ENCODE peak calls at places on chromosomes 16 and 17, in ten cellular contexts. H, D, J, O, A, K, X, N, L and C are unnamed samples.

GRCh38 chr17:77151236-77151635 is 10.5 kb downstream of the SEC14L1 start:
- DNase-seq in H (no peak), D (no peak), J (no peak), O (no peak), A (no peak), K (no peak), X (no peak), N (no peak), L (no peak), C (no peak)

GRCh38 chr16:87317766-87318121 is 552 bp upstream of the C16orf95 start:
- DNase-seq in H (peak; percentile 42), D (peak; percentile 74), J (peak; percentile 21), O (no peak), A (no peak), K (peak; percentile 48), X (peak; percentile 80), N (peak; percentile 66), L (peak; percentile 45), C (peak; percentile 43)

GRCh38 chr17:7915611-7916382 is at the start of gene RNF227:
- DNase-seq in H (peak; percentile 88), D (peak; percentile 83), J (peak; percentile 78), O (peak; percentile 69), A (peak; percentile 90), K (peak; percentile 91), X (peak; percentile 96), N (peak; percentile 97), L (peak; percentile 92), C (peak; percentile 92)

GRCh38 chr16:67304006-67304405 is 22.5 kb downstream of the KCTD19 start:
- DNase-seq in H (no peak), D (peak; percentile 72), J (no peak), O (no peak), A (no peak), K (no peak), X (no peak), N (no peak), L (no peak), C (no peak)

GRCh38 chr16:68985268-68985667 is 120.2 kb upstream of the HAS3 start:
- DNase-seq in H (no peak), D (no peak), J (no peak), O (no peak), A (no peak), K (no peak), X (no peak), N (no peak), L (no peak), C (no peak)

GRCh38 chr17:61862105-61862574 is 1.2 kb downstream of the BRIP1 start:
- DNase-seq in H (no peak), D (peak; percentile 19), J (no peak), O (no peak), A (no peak), K (no peak), X (no peak), N (no peak), L (no peak), C (no peak)

GRCh38 chr17:41651625-41652460 is 27.5 kb upstream of the KRT17 start:
- DNase-seq in H (no peak), D (no peak), J (no peak), O (no peak), A (no peak), K (no peak), X (peak; percentile 88), N (peak; percentile 92), L (no peak), C (no peak)

GRCh38 chr17:73397278-73397826 is 85.6 kb upstream of the CDC42EP4 start:
- DNase-seq in H (no peak), D (no peak), J (no peak), O (no peak), A (no peak), K (no peak), X (peak; percentile 29), N (no peak), L (no peak), C (no peak)

GRCh38 chr17:36921131-36921851 is 16.0 kb upstream of the LHX1 start:
- DNase-seq in H (no peak), D (no peak), J (peak; percentile 35), O (no peak), A (no peak), K (peak; percentile 76), X (no peak), N (no peak), L (no peak), C (no peak)

GRCh38 chr17:58312824-58313223 is 15.8 kb downstream of the TSPOAP1 start:
- DNase-seq in H (no peak), D (no peak), J (no peak), O (no peak), A (no peak), K (no peak), X (no peak), N (no peak), L (no peak), C (no peak)

GRCh38 chr17:15493031-15493750 is 25.8 kb upstream of the CDRT4 start:
- DNase-seq in H (no peak), D (no peak), J (no peak), O (no peak), A (no peak), K (no peak), X (no peak), N (no peak), L (no peak), C (no peak)

GRCh38 chr17:46810837-46811236 is 7.7 kb downstream of the WNT3 start:
- DNase-seq in H (no peak), D (no peak), J (no peak), O (no peak), A (no peak), K (no peak), X (no peak), N (no peak), L (no peak), C (no peak)

GRCh38 chr16:23706439-23706838 is 6.6 kb downstream of the ERN2 start:
- DNase-seq in H (no peak), D (no peak), J (no peak), O (no peak), A (no peak), K (no peak), X (no peak), N (no peak), L (no peak), C (no peak)

GRCh38 chr17:42536372-42537155 is 523 bp downstream of the NAGLU start:
- DNase-seq in H (peak; percentile 63), D (peak; percentile 93), J (peak; percentile 64), O (peak; percentile 54), A (peak; percentile 81), K (peak; percentile 79), X (peak; percentile 92), N (peak; percentile 88), L (peak; percentile 92), C (peak; percentile 77)

GRCh38 chr17:10305336-10306096 is 67.3 kb downstream of the MYH13 start:
- DNase-seq in H (no peak), D (no peak), J (no peak), O (no peak), A (no peak), K (no peak), X (no peak), N (no peak), L (no peak), C (no peak)

GRCh38 chr16:69073181-69073669 is 32.2 kb upstream of the HAS3 start:
- DNase-seq in H (no peak), D (peak; percentile 66), J (no peak), O (no peak), A (no peak), K (no peak), X (no peak), N (no peak), L (no peak), C (no peak)

GRCh38 chr17:77495575-77495974 is 354.8 kb downstream of the SEC14L1 start:
- DNase-seq in H (no peak), D (no peak), J (no peak), O (no peak), A (peak; percentile 4), K (no peak), X (no peak), N (peak; percentile 41), L (no peak), C (no peak)

GRCh38 chr16:66696669-66697630 is at the start of gene CMTM4:
- DNase-seq in H (peak; percentile 69), D (peak; percentile 95), J (peak; percentile 62), O (peak; percentile 75), A (peak; percentile 87), K (peak; percentile 84), X (peak; percentile 90), N (peak; percentile 96), L (peak; percentile 77), C (peak; percentile 87)